ENCODE peak calls at places on chromosomes 13 and 19, in eight cellular contexts. Q is RWPE2, M is Peyer's patch, C is body of pancreas, U is lower lobe of right lung, G is left ventricle myocardium inferior, D is heart left ventricle, N is adrenal gland. O is an unnamed sample. For H3K4me1, the result is how much of the 10 kb centered on the place peaks cover.

GRCh38 chr19:29497241-29497640 is 28.6 kb upstream of the VSTM2B start:
- DNase-seq in M (no peak), Q (no peak), C (no peak), D (no peak), U (no peak), N (no peak), G (no peak), O (no peak)

GRCh38 chr13:48125794-48126228 is 30.9 kb upstream of the MED4 start:
- DNase-seq in G (no peak), U (no peak), D (peak), M (no peak), C (no peak), Q (no peak), N (peak), O (no peak)

GRCh38 chr13:35927554-35927953 is 203.6 kb downstream of the DCLK1 start:
- DNase-seq in D (no peak), G (no peak), M (no peak), N (peak), Q (no peak), C (no peak), U (no peak), O (no peak)

GRCh38 chr13:110379905-110380341 is 72.8 kb downstream of the COL4A2 start:
- DNase-seq in Q (no peak), U (no peak), M (no peak), D (no peak), G (no peak), C (no peak), N (no peak), O (no peak)

GRCh38 chr19:4709440-4710280 is 14.0 kb downstream of the DPP9 start:
- DNase-seq in G (no peak), N (peak), M (no peak), D (no peak), U (no peak), Q (no peak), C (peak), O (peak)

GRCh38 chr19:52891336-52891735 is 6.1 kb downstream of the ZNF320 start:
- DNase-seq in C (no peak), M (no peak), U (no peak), Q (no peak), G (no peak), N (no peak), D (no peak), O (no peak)

GRCh38 chr13:98143601-98144500 is 957 bp downstream of the FARP1 start:
- DNase-seq in C (peak), U (peak), D (peak), N (peak), M (no peak), Q (no peak), G (peak), O (no peak)

GRCh38 chr19:6687117-6687516 is 17.2 kb upstream of the TNFSF14 start:
- DNase-seq in D (no peak), M (no peak), U (no peak), G (no peak), N (no peak), C (no peak), Q (no peak), O (no peak)

GRCh38 chr19:7923295-7924191 is 2.4 kb downstream of the CTXN1 start:
- DNase-seq in M (no peak), Q (no peak), U (no peak), D (no peak), C (no peak), G (no peak), N (no peak), O (no peak)

GRCh38 chr13:108705031-108705430 is 75.6 kb downstream of the MYO16 start:
- DNase-seq in U (no peak), Q (no peak), N (no peak), C (no peak), D (no peak), G (no peak), M (no peak), O (no peak)

GRCh38 chr13:40982772-40983171 is 36.3 kb downstream of the ELF1 start:
- DNase-seq in Q (no peak), N (no peak), G (no peak), M (peak), U (no peak), D (peak), C (no peak), O (no peak)

GRCh38 chr19:29515706-29516357 is 10.0 kb upstream of the VSTM2B start:
- DNase-seq in M (no peak), Q (no peak), C (no peak), U (peak), D (no peak), N (no peak), G (peak), O (no peak)

GRCh38 chr19:2848625-2849024 is 7.3 kb downstream of the ZNF555 start:
- DNase-seq in M (no peak), Q (no peak), U (no peak), G (no peak), D (no peak), C (no peak), N (no peak), O (no peak)

GRCh38 chr13:100941811-100942361 is 267.3 kb upstream of the TMTC4 start:
- DNase-seq in U (no peak), C (no peak), Q (no peak), M (no peak), N (no peak), D (no peak), G (no peak), O (no peak)

GRCh38 chr19:18379803-18380747 is 5.9 kb upstream of the GDF15 start:
- DNase-seq in M (peak), C (peak), G (peak), N (peak), U (peak), D (peak), Q (no peak), O (peak)

GRCh38 chr13:70812481-70812880 is 704.2 kb upstream of the KLHL1 start:
- DNase-seq in U (no peak), M (no peak), D (no peak), N (no peak), G (no peak), Q (no peak), C (no peak), O (no peak)

GRCh38 chr13:57878291-57878690 is 246.7 kb downstream of the PCDH17 start:
- DNase-seq in U (no peak), N (no peak), G (no peak), M (no peak), D (no peak), C (no peak), Q (no peak), O (no peak)

GRCh38 chr19:11338164-11338563 is 1.3 kb downstream of the RAB3D start:
- DNase-seq in M (no peak), D (no peak), N (no peak), C (peak), G (no peak), Q (no peak), U (no peak), O (no peak)

GRCh38 chr13:70708744-70709143 is 600.5 kb upstream of the KLHL1 start:
- DNase-seq in U (no peak), C (no peak), Q (no peak), M (no peak), N (no peak), D (no peak), G (no peak), O (no peak)

GRCh38 chr19:15393963-15394362 is 14.4 kb upstream of the AKAP8 start:
- DNase-seq in U (no peak), C (no peak), G (no peak), N (no peak), M (no peak), Q (no peak), D (no peak), O (no peak)

GRCh38 chr13:19182536-19182935 is 912 bp upstream of the TUBA3C start:
- DNase-seq in Q (no peak), M (no peak), C (no peak), N (no peak), D (no peak), G (no peak), U (no peak), O (peak)

GRCh38 chr19:52343548-52343947 is 7.5 kb downstream of the ZNF610 start:
- DNase-seq in U (no peak), C (peak), M (peak), D (peak), Q (no peak), G (peak), N (peak), O (peak)

GRCh38 chr19:46392252-46392801 is 21.0 kb downstream of the CCDC8 start:
- DNase-seq in M (no peak), Q (peak), C (peak), D (no peak), N (no peak), U (peak), G (no peak), O (no peak)

GRCh38 chr13:114099918-114100445 is 32.4 kb downstream of the RASA3 start:
- DNase-seq in M (no peak), N (no peak), C (peak), U (peak), G (no peak), D (peak), Q (no peak), O (no peak)

GRCh38 chr19:58346961-58347929 is 6.0 kb downstream of the A1BG start:
- DNase-seq in G (peak), Q (no peak), D (peak), M (peak), U (peak), N (peak), C (peak), O (peak)

GRCh38 chr19:24054044-24054935 is 32.7 kb upstream of the ZNF254 start:
- DNase-seq in G (no peak), Q (peak), N (no peak), C (no peak), D (no peak), U (no peak), M (no peak), O (no peak)

GRCh38 chr19:8655340-8655709 is 24.9 kb downstream of the NFILZ start:
- DNase-seq in G (no peak), M (no peak), N (no peak), U (no peak), D (no peak), Q (no peak), C (no peak), O (no peak)

GRCh38 chr13:108959254-108959653 is 329.8 kb downstream of the MYO16 start:
- DNase-seq in D (no peak), M (no peak), G (no peak), N (no peak), Q (no peak), U (no peak), C (no peak), O (no peak)

GRCh38 chr19:19171821-19172532 is 1.9 kb upstream of the MEF2B start:
- DNase-seq in G (no peak), Q (no peak), C (no peak), M (no peak), N (no peak), U (no peak), D (no peak), O (no peak)

GRCh38 chr19:14347999-14348889 is 33.0 kb upstream of the ADGRE5 start:
- DNase-seq in G (peak), M (peak), Q (no peak), D (peak), N (peak), C (peak), U (peak), O (peak)

GRCh38 chr19:14505488-14506239 is 9.7 kb upstream of the GIPC1 start:
- DNase-seq in C (peak), M (peak), U (peak), G (no peak), Q (peak), D (no peak), N (peak), O (peak)

GRCh38 chr19:5271145-5271544 is 69.5 kb downstream of the PTPRS start:
- DNase-seq in G (no peak), D (no peak), C (no peak), N (no peak), Q (no peak), M (no peak), U (no peak), O (no peak)

GRCh38 chr13:110108348-110109139 is 198.4 kb downstream of the COL4A1 start:
- DNase-seq in C (peak), M (no peak), U (peak), Q (no peak), N (peak), D (peak), G (peak), O (peak)

GRCh38 chr13:68810660-68811059 is 1297.0 kb upstream of the ATXN8OS start:
- DNase-seq in G (no peak), D (no peak), M (no peak), C (no peak), N (no peak), U (no peak), Q (no peak), O (no peak)

DNA sequence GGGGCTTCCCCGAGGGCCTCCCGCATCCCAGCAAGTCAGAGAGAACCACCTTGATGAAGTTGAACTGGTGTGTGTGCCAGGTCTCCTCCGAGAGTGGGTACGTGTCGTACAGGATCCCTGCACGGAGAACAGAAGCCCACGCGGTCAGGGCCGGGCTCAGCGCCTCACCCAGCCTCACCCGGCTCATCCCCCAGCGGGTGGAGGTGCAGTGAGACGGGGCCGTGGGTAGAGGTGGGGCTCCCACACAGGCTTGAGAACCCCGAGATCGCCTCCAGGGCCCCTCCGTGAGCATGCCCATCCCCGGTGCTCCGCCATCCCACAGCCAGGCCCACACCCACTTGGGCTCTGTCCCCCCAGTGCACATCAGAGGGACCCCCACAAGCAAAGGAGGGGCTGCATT is 2.3 kb downstream of the GAMT start:
- DNase-seq in G (no peak), U (no peak), D (no peak), Q (no peak), N (no peak), M (no peak), C (no peak), O (no peak)
- H3K4me1 ChIP-seq in G (half or more), U (under half), D (under half), Q (under half), N (under half), M (half or more), C (half or more), O (half or more)

GRCh38 chr19:47740866-47741519 is 4.4 kb upstream of the NOP53 start:
- DNase-seq in Q (no peak), N (peak), U (no peak), C (no peak), G (no peak), M (no peak), D (no peak), O (no peak)
- H3K4me1 ChIP-seq in Q (under half), N (under half), U (under half), C (under half), G (under half), M (under half), D (under half), O (under half)

GRCh38 chr13:75421133-75421532 is 60.8 kb downstream of the TBC1D4 start:
- DNase-seq in C (no peak), G (no peak), M (no peak), D (no peak), U (no peak), Q (no peak), N (no peak), O (no peak)

GRCh38 chr13:75418186-75418843 is 63.7 kb downstream of the TBC1D4 start:
- DNase-seq in D (no peak), C (no peak), U (no peak), N (no peak), M (no peak), Q (no peak), G (no peak), O (no peak)

GRCh38 chr13:75418997-75419396 is 63.0 kb downstream of the TBC1D4 start:
- DNase-seq in M (no peak), U (no peak), N (no peak), C (no peak), G (no peak), D (no peak), Q (no peak), O (no peak)

GRCh38 chr13:75417647-75418046 is 64.3 kb downstream of the TBC1D4 start:
- DNase-seq in N (no peak), M (no peak), C (no peak), G (no peak), U (no peak), D (no peak), Q (no peak), O (no peak)

DNA sequence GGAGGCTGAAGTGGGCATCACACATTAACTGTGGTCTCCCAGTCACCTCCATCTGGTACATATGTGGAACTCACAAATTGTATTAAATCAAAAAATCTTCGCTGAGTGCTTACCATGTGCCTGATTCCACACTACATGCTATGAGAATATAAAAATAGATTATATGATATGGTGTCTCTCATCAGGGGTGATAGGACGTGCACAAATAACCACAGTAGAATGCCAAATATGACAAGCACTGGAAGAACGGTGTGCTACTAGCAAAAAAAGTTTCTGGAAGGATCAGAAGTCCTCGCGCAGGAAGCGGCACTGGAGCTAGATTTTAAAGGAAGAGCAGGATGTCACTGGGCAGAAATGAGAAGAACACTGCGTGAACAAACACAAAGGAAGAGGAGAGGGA is 62.3 kb downstream of the TBC1D4 start:
- DNase-seq in D (no peak), C (no peak), U (no peak), N (no peak), Q (no peak), M (no peak), G (no peak), O (no peak)
- H3K4me1 ChIP-seq in D (under half), C (under half), U (half or more), N (half or more), Q (under half), M (under half), G (half or more), O (under half)

GRCh38 chr19:16825312-16826168 is 3.7 kb upstream of the SIN3B start:
- DNase-seq in G (peak), C (peak), N (peak), M (no peak), Q (no peak), D (peak), U (no peak), O (peak)
- H3K4me1 ChIP-seq in G (under half), C (under half), N (under half), M (under half), Q (under half), D (under half), U (under half), O (under half)

GRCh38 chr19:10110076-10110971 is 1.2 kb upstream of the P2RY11 start:
- DNase-seq in M (no peak), C (no peak), Q (no peak), D (no peak), N (no peak), U (no peak), G (no peak), O (no peak)

GRCh38 chr19:10110972-10111317 is 548 bp upstream of the P2RY11 start:
- DNase-seq in Q (no peak), C (no peak), N (no peak), M (no peak), G (no peak), D (no peak), U (no peak), O (no peak)

GRCh38 chr19:10112895-10113591 is 1.6 kb downstream of the P2RY11 start:
- DNase-seq in U (peak), D (no peak), Q (no peak), N (no peak), G (no peak), C (peak), M (peak), O (peak)

GRCh38 chr19:10112037-10112751 is 701 bp downstream of the P2RY11 start:
- DNase-seq in M (peak), D (no peak), C (no peak), N (no peak), Q (no peak), U (peak), G (no peak), O (no peak)

DNA sequence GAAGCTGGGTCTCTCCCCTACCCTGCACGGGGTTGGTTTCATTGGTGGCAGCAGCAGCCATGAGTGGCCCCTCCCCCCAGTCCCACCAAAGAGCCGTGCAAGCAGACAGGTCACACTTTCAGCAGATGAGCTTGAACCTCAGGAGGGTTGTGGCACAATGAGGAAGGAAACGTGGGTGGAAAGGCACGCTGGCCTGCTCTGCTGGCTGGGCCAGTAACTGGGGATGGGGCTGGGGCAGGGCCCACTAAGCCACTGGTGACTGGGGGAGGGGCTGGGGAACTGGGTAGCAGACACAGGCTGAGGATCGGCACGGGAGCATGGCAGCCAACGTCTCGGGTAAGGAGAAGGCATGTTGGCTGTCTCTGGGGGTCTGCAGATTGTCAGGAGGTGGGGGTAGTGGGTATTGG is at the start of gene P2RY11:
- DNase-seq in N (no peak), G (no peak), C (no peak), M (peak), U (peak), Q (no peak), D (no peak), O (no peak)
- H3K4me1 ChIP-seq in N (under half), G (under half), C (under half), M (under half), U (under half), Q (under half), D (half or more), O (under half)

DNA sequence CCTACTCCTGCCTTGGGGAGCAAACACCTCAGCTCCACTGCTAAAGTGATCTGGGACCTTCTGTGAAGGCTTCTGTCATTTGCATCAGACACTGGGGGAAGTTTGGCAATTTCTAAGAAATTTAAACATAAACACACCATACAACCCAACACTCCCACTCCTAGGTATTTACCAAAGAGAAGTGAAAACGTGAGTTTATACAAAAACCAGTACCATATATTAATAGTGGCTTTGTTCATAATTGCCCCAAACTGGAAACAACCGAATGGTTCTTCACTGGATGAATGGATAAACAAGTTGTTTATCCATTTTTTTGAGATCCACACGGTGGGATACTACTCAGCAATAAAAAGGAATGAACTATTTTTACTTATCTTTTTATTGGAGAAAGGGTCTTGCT is 7.4 kb upstream of the TYROBP start:
- DNase-seq in Q (no peak), N (no peak), U (no peak), G (no peak), C (no peak), D (no peak), M (no peak), O (no peak)
- H3K4me1 ChIP-seq in Q (under half), N (under half), U (under half), G (under half), C (under half), D (under half), M (under half), O (under half)

GRCh38 chr19:1257475-1258160 is 9.2 kb downstream of the MIDN start:
- DNase-seq in D (no peak), M (no peak), C (no peak), Q (no peak), N (no peak), G (no peak), U (no peak), O (no peak)
- H3K4me1 ChIP-seq in D (half or more), M (half or more), C (half or more), Q (under half), N (half or more), G (half or more), U (half or more), O (half or more)

DNA sequence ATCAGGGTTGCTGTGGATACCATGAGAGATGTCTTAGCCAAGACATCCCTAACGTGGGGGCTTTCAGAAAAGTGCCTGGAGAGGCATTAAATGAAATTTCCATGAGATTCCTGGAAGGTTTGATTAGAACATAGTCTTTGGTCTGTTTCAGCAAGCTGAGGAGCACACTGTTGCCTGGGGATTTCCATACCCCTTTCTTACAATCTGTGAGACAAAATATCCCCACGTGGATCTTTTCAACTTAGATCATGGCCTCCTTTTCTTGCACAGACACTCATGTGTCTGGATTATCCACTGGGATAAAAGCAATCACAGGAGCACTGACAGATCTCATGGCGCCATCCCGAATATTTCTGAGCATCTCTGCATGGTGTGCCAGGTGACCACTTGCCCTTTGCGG is 41.7 kb downstream of the GPR12 start:
- DNase-seq in D (no peak), U (no peak), C (no peak), G (no peak), N (no peak), M (no peak), Q (no peak), O (no peak)
- H3K4me1 ChIP-seq in D (under half), U (under half), C (under half), G (under half), N (under half), M (under half), Q (under half), O (under half)

GRCh38 chr13:30689752-30690151 is 45.6 kb upstream of the ALOX5AP start:
- DNase-seq in Q (no peak), G (no peak), D (no peak), C (no peak), N (no peak), M (no peak), U (no peak), O (no peak)
- H3K4me1 ChIP-seq in Q (under half), G (under half), D (under half), C (under half), N (under half), M (under half), U (under half), O (under half)

O was measured in stomach.